ENCODE peak calls at places on chromosomes 4 and X, in seven cellular contexts. One of them, this sample, is unnamed.

GRCh38 chr4:52554606-52555355 is 104.3 kb downstream of the USP46 start:
- DNase-seq in cardiac fibroblast: no peak
- DNase-seq in HCT116: no peak
- DNase-seq in SK-N-DZ: no peak
- DNase-seq in HAP-1: peak; percentile 72
- DNase-seq in 8988T: no peak
- DNase-seq in D341Med: no peak
- DNase-seq in this sample: no peak

GRCh38 chr4:28686618-28687017 is 1826.0 kb downstream of the STIM2 start:
- DNase-seq in cardiac fibroblast: peak; percentile 61
- DNase-seq in D341Med: peak; percentile 80
- DNase-seq in HCT116: peak; percentile 58
- DNase-seq in 8988T: peak; percentile 17
- DNase-seq in SK-N-DZ: peak; percentile 27
- DNase-seq in HAP-1: peak; percentile 31
- DNase-seq in this sample: no peak

GRCh38 chrX:11180571-11180970 is 69.4 kb downstream of the HCCS start:
- DNase-seq in HAP-1: no peak
- DNase-seq in cardiac fibroblast: peak; percentile 33
- DNase-seq in 8988T: no peak
- DNase-seq in HCT116: no peak
- DNase-seq in D341Med: no peak
- DNase-seq in SK-N-DZ: no peak
- DNase-seq in this sample: no peak

GRCh38 chr4:181007751-181008150 is 1235.5 kb upstream of the TENM3 start:
- DNase-seq in cardiac fibroblast: no peak
- DNase-seq in HAP-1: no peak
- DNase-seq in SK-N-DZ: no peak
- DNase-seq in HCT116: no peak
- DNase-seq in 8988T: no peak
- DNase-seq in D341Med: no peak
- DNase-seq in this sample: no peak

GRCh38 chrX:153927686-153927935 is 1.5 kb upstream of the ARHGAP4 start:
- DNase-seq in D341Med: no peak
- DNase-seq in SK-N-DZ: no peak
- DNase-seq in cardiac fibroblast: no peak
- DNase-seq in 8988T: peak; percentile 52
- DNase-seq in HCT116: no peak
- DNase-seq in HAP-1: peak; percentile 20
- DNase-seq in this sample: no peak

GRCh38 chrX:113048480-113048879 is 207.8 kb upstream of the AMOT start:
- DNase-seq in D341Med: no peak
- DNase-seq in SK-N-DZ: no peak
- DNase-seq in HAP-1: no peak
- DNase-seq in 8988T: no peak
- DNase-seq in cardiac fibroblast: no peak
- DNase-seq in HCT116: no peak
- DNase-seq in this sample: no peak

GRCh38 chr4:77952399-77952974 is 89.9 kb downstream of the MRPL1 start:
- DNase-seq in cardiac fibroblast: no peak
- DNase-seq in HCT116: no peak
- DNase-seq in SK-N-DZ: no peak
- DNase-seq in D341Med: no peak
- DNase-seq in HAP-1: no peak
- DNase-seq in 8988T: no peak
- DNase-seq in this sample: no peak

GRCh38 chr4:183335369-183335940 is 13.2 kb upstream of the CLDN24 start:
- DNase-seq in HAP-1: no peak
- DNase-seq in SK-N-DZ: no peak
- DNase-seq in cardiac fibroblast: peak; percentile 96
- DNase-seq in 8988T: no peak
- DNase-seq in HCT116: peak; percentile 68
- DNase-seq in D341Med: no peak
- DNase-seq in this sample: no peak

GRCh38 chrX:51053741-51054140 is 143.2 kb downstream of the BMP15 start:
- DNase-seq in 8988T: no peak
- DNase-seq in HAP-1: no peak
- DNase-seq in SK-N-DZ: no peak
- DNase-seq in cardiac fibroblast: no peak
- DNase-seq in HCT116: no peak
- DNase-seq in D341Med: no peak
- DNase-seq in this sample: no peak